ENCODE peak calls at places on chromosomes 6 and 20, in seven cellular contexts. M, B, R, Q, L, N and X are unnamed samples.
A peak's percentile ranks its signal among the peaks of the same experiment; 100 is the strongest.

GRCh38 chr20:50110141-50111047 is 2.6 kb downstream of the UBE2V1 start:
- DNase-seq in N (no peak), L (peak; percentile 83), Q (no peak), B (no peak), M (peak; percentile 31), R (no peak), X (no peak)

GRCh38 chr20:53621482-53622246 is 28.0 kb upstream of the ZNF217 start:
- DNase-seq in N (peak; percentile 89), R (no peak), M (peak; percentile 64), Q (peak; percentile 64), B (no peak), L (peak; percentile 61), X (peak; percentile 88)

GRCh38 chr20:33653900-33654596 is 8.1 kb upstream of the C20orf144 start:
- DNase-seq in R (no peak), Q (peak; percentile 77), L (no peak), N (no peak), M (no peak), B (peak; percentile 100), X (no peak)

GRCh38 chr20:17969276-17969883 is 562 bp downstream of the MGME1 start:
- DNase-seq in N (peak; percentile 45), R (peak; percentile 20), M (peak; percentile 57), L (peak; percentile 64), B (peak; percentile 61), Q (peak; percentile 82), X (no peak)

GRCh38 chr6:163930012-163930411 is 515.5 kb downstream of the QKI start:
- DNase-seq in N (no peak), M (no peak), Q (no peak), B (no peak), L (no peak), R (no peak), X (peak; percentile 72)

GRCh38 chr6:41824571-41825569 is 37.4 kb downstream of the TOMM6 start:
- DNase-seq in M (peak; percentile 90), B (no peak), N (no peak), R (no peak), Q (no peak), L (no peak), X (no peak)

GRCh38 chr20:44256961-44257360 is 9.9 kb downstream of the GDAP1L1 start:
- DNase-seq in N (no peak), B (no peak), M (no peak), R (no peak), L (no peak), Q (no peak), X (no peak)

GRCh38 chr6:130900913-130901312 is 73.7 kb downstream of the SMLR1 start:
- DNase-seq in R (no peak), M (peak; percentile 64), B (no peak), N (peak; percentile 64), Q (no peak), L (no peak), X (peak; percentile 1)

GRCh38 chr20:46914789-46915359 is 20.2 kb downstream of the EYA2 start:
- DNase-seq in N (no peak), R (no peak), B (no peak), M (no peak), L (no peak), Q (no peak), X (no peak)

GRCh38 chr6:161139766-161140553 is 133.9 kb downstream of the AGPAT4 start:
- DNase-seq in L (no peak), N (no peak), R (no peak), M (no peak), Q (peak; percentile 74), B (no peak), X (no peak)

GRCh38 chr20:61416546-61416945 is 164.5 kb downstream of the CDH4 start:
- DNase-seq in B (no peak), M (no peak), Q (no peak), L (no peak), R (no peak), N (no peak), X (no peak)

GRCh38 chr6:30646450-30647038 is 389 bp upstream of the C6orf136 start:
- DNase-seq in R (peak; percentile 92), N (no peak), L (no peak), M (no peak), Q (peak; percentile 73), B (peak; percentile 14), X (no peak)

GRCh38 chr6:69487688-69488087 is 309.1 kb downstream of the LMBRD1 start:
- DNase-seq in Q (no peak), R (no peak), B (no peak), L (peak; percentile 3), N (peak; percentile 23), M (no peak), X (no peak)

GRCh38 chr20:24696396-24696795 is 227.0 kb downstream of the SYNDIG1 start:
- DNase-seq in R (no peak), B (no peak), M (no peak), L (no peak), N (no peak), Q (no peak), X (no peak)

GRCh38 chr6:3377536-3378397 is 79.1 kb downstream of the SLC22A23 start:
- DNase-seq in R (no peak), B (no peak), L (no peak), Q (no peak), M (no peak), N (no peak), X (no peak)

GRCh38 chr6:170529839-170530520 is 23.1 kb downstream of the PSMB1 start:
- DNase-seq in B (peak; percentile 79), M (peak; percentile 55), R (peak; percentile 68), N (peak; percentile 65), Q (peak; percentile 91), L (peak; percentile 66), X (no peak)

GRCh38 chr6:137647762-137648412 is 153.7 kb upstream of the OLIG3 start:
- DNase-seq in Q (no peak), N (no peak), R (no peak), M (peak; percentile 64), L (no peak), B (no peak), X (no peak)

GRCh38 chr20:21048841-21049273 is 57.3 kb downstream of the LINC00237 start:
- DNase-seq in N (peak; percentile 48), B (peak; percentile 54), Q (peak; percentile 93), R (peak; percentile 52), L (peak; percentile 44), M (peak; percentile 20), X (no peak)

GRCh38 chr6:33886673-33887144 is 82.9 kb upstream of the MLN start:
- DNase-seq in Q (no peak), M (peak; percentile 30), N (no peak), B (no peak), L (no peak), R (no peak), X (no peak)

GRCh38 chr6:169160855-169161560 is 92.6 kb downstream of the THBS2 start:
- DNase-seq in L (no peak), Q (peak; percentile 23), R (no peak), M (no peak), N (no peak), B (no peak), X (no peak)

GRCh38 chr6:34242252-34243130 is 5.8 kb downstream of the HMGA1 start:
- DNase-seq in Q (no peak), R (no peak), M (peak; percentile 69), L (no peak), N (no peak), B (no peak), X (no peak)

GRCh38 chr6:150684715-150685459 is 85.2 kb downstream of the PLEKHG1 start:
- DNase-seq in R (no peak), M (no peak), N (no peak), B (no peak), Q (no peak), L (no peak), X (no peak)

GRCh38 chr6:9511157-9511556 is 903.7 kb downstream of the TFAP2A start:
- DNase-seq in R (no peak), Q (no peak), B (no peak), L (no peak), M (no peak), N (no peak), X (no peak)

GRCh38 chr6:31053873-31054272 is 43.6 kb downstream of the MUC22 start:
- DNase-seq in L (no peak), Q (no peak), M (no peak), B (no peak), R (no peak), N (no peak), X (no peak)

GRCh38 chr20:19817017-19817416 is 59.0 kb downstream of the RIN2 start:
- DNase-seq in L (no peak), R (no peak), B (no peak), M (peak; percentile 97), Q (no peak), N (no peak), X (no peak)

GRCh38 chr6:152089992-152090391 is 282.5 kb downstream of the ESR1 start:
- DNase-seq in L (no peak), M (peak; percentile 63), Q (no peak), B (no peak), N (no peak), R (no peak), X (no peak)

GRCh38 chr20:44495802-44496481 is 20.3 kb downstream of the TTPAL start:
- DNase-seq in B (no peak), N (peak; percentile 47), Q (no peak), M (peak; percentile 99), R (no peak), L (peak; percentile 71), X (peak; percentile 51)

GRCh38 chr20:43948455-43948854 is 33.8 kb downstream of the TOX2 start:
- DNase-seq in L (no peak), Q (no peak), M (no peak), B (no peak), R (no peak), N (no peak), X (no peak)

GRCh38 chr6:147585256-147585655 is 76.8 kb downstream of the SAMD5 start:
- DNase-seq in B (no peak), L (no peak), N (no peak), Q (no peak), M (no peak), R (no peak), X (no peak)

GRCh38 chr6:53539561-53539960 is 5.3 kb downstream of the GCLC start:
- DNase-seq in Q (no peak), L (no peak), N (no peak), M (no peak), R (no peak), B (no peak), X (no peak)

GRCh38 chr6:151633517-151634335 is 139.9 kb downstream of the CCDC170 start:
- DNase-seq in M (no peak), B (no peak), Q (no peak), L (no peak), R (no peak), N (no peak), X (no peak)

GRCh38 chr6:15615837-15616236 is 47.0 kb downstream of the DTNBP1 start:
- DNase-seq in L (peak; percentile 13), R (no peak), N (no peak), B (no peak), M (no peak), Q (no peak), X (no peak)

GRCh38 chr6:118551063-118551672 is 3.1 kb downstream of the PLN start:
- DNase-seq in M (peak; percentile 61), L (peak; percentile 47), N (peak; percentile 58), B (peak; percentile 52), R (no peak), Q (no peak), X (peak; percentile 24)

GRCh38 chr20:37192137-37192854 is 12.9 kb upstream of the MROH8 start:
- DNase-seq in N (peak; percentile 66), M (peak; percentile 84), R (peak; percentile 71), B (peak; percentile 61), Q (peak; percentile 93), L (peak; percentile 82), X (peak; percentile 64)